ENCODE peak calls at places on chromosome 10, in five cellular contexts. One of them, this sample, is unnamed. For H3K4me1, the result is how much of the 10 kb centered on the place peaks cover.

GRCh38 chr10:101569465-101569837 is 18.6 kb downstream of the POLL start:
- DNase-seq in left ventricle myocardium inferior: no peak
- DNase-seq in endodermal cell: no peak
- DNase-seq in transverse colon: no peak
- DNase-seq in GM23248: peak
- DNase-seq in this sample: no peak

GRCh38 chr10:69492091-69492745 is 41.0 kb downstream of the TSPAN15 start:
- DNase-seq in endodermal cell: no peak
- DNase-seq in GM23248: no peak
- DNase-seq in left ventricle myocardium inferior: no peak
- DNase-seq in transverse colon: no peak
- DNase-seq in this sample: no peak

GRCh38 chr10:67802767-67803538 is 35.0 kb downstream of the DNAJC12 start:
- DNase-seq in endodermal cell: no peak
- DNase-seq in transverse colon: no peak
- DNase-seq in left ventricle myocardium inferior: no peak
- DNase-seq in GM23248: no peak
- DNase-seq in this sample: no peak

GRCh38 chr10:124849111-124849773 is 47.6 kb downstream of the ABRAXAS2 start:
- DNase-seq in left ventricle myocardium inferior: no peak
- DNase-seq in endodermal cell: no peak
- DNase-seq in GM23248: no peak
- DNase-seq in transverse colon: no peak
- DNase-seq in this sample: no peak

GRCh38 chr10:102310356-102311024 is 65.2 kb downstream of the GBF1 start:
- DNase-seq in endodermal cell: no peak
- DNase-seq in left ventricle myocardium inferior: no peak
- DNase-seq in GM23248: peak
- DNase-seq in transverse colon: no peak
- DNase-seq in this sample: no peak

GRCh38 chr10:77837925-77838595 is 88.5 kb downstream of the DLG5 start:
- DNase-seq in transverse colon: no peak
- DNase-seq in left ventricle myocardium inferior: no peak
- DNase-seq in endodermal cell: peak
- DNase-seq in GM23248: no peak
- DNase-seq in this sample: peak

GRCh38 chr10:86918022-86918471 is 39.4 kb downstream of the MMRN2 start:
- DNase-seq in endodermal cell: no peak
- DNase-seq in GM23248: peak
- DNase-seq in left ventricle myocardium inferior: no peak
- DNase-seq in transverse colon: no peak
- DNase-seq in this sample: no peak

GRCh38 chr10:89414879-89415821 is 782 bp downstream of the IFIT5 start:
- DNase-seq in left ventricle myocardium inferior: peak
- DNase-seq in endodermal cell: peak
- DNase-seq in GM23248: peak
- DNase-seq in transverse colon: peak
- DNase-seq in this sample: peak

GRCh38 chr10:75709830-75710229 is 278.4 kb downstream of the LRMDA start:
- DNase-seq in endodermal cell: no peak
- DNase-seq in GM23248: no peak
- DNase-seq in left ventricle myocardium inferior: no peak
- DNase-seq in transverse colon: no peak
- DNase-seq in this sample: no peak

GRCh38 chr10:7937315-7937945 is 117.1 kb upstream of the GATA3 start:
- DNase-seq in left ventricle myocardium inferior: no peak
- DNase-seq in transverse colon: no peak
- DNase-seq in endodermal cell: no peak
- DNase-seq in GM23248: no peak
- DNase-seq in this sample: no peak

GRCh38 chr10:18532881-18533535 is 118.4 kb downstream of the NSUN6 start:
- DNase-seq in transverse colon: no peak
- DNase-seq in left ventricle myocardium inferior: no peak
- DNase-seq in endodermal cell: no peak
- DNase-seq in GM23248: no peak
- DNase-seq in this sample: no peak

GRCh38 chr10:67663449-67664087 is 32.4 kb downstream of the CTNNA3 start:
- DNase-seq in transverse colon: no peak
- DNase-seq in left ventricle myocardium inferior: no peak
- DNase-seq in endodermal cell: peak
- DNase-seq in GM23248: no peak
- DNase-seq in this sample: no peak

GRCh38 chr10:127949831-127950230 is 42.9 kb downstream of the PTPRE start:
- DNase-seq in transverse colon: no peak
- DNase-seq in GM23248: no peak
- DNase-seq in endodermal cell: no peak
- DNase-seq in left ventricle myocardium inferior: no peak
- DNase-seq in this sample: no peak

GRCh38 chr10:99872367-99873162 is 90.1 kb downstream of the ABCC2 start:
- DNase-seq in GM23248: peak
- DNase-seq in left ventricle myocardium inferior: no peak
- DNase-seq in endodermal cell: peak
- DNase-seq in transverse colon: no peak
- DNase-seq in this sample: no peak

GRCh38 chr10:97047788-97048187 is 138.0 kb downstream of the SLIT1 start:
- DNase-seq in GM23248: no peak
- DNase-seq in endodermal cell: no peak
- DNase-seq in left ventricle myocardium inferior: no peak
- DNase-seq in transverse colon: no peak
- DNase-seq in this sample: no peak
- H3K4me1 ChIP-seq in GM23248: under half
- H3K4me1 ChIP-seq in endodermal cell: under half
- H3K4me1 ChIP-seq in left ventricle myocardium inferior: under half
- H3K4me1 ChIP-seq in transverse colon: under half
- H3K4me1 ChIP-seq in this sample: under half

GRCh38 chr10:58264780-58265179 is 2.9 kb downstream of the IPMK start:
- DNase-seq in left ventricle myocardium inferior: no peak
- DNase-seq in GM23248: no peak
- DNase-seq in transverse colon: no peak
- DNase-seq in endodermal cell: no peak
- DNase-seq in this sample: no peak
- H3K4me3 ChIP-seq in left ventricle myocardium inferior: no peak
- H3K4me3 ChIP-seq in GM23248: no peak
- H3K4me3 ChIP-seq in transverse colon: no peak
- H3K4me3 ChIP-seq in endodermal cell: peak
- H3K4me3 ChIP-seq in this sample: no peak

GRCh38 chr10:26711324-26711723 is 13.8 kb downstream of the PDSS1 start:
- DNase-seq in endodermal cell: no peak
- DNase-seq in transverse colon: no peak
- DNase-seq in GM23248: no peak
- DNase-seq in left ventricle myocardium inferior: no peak
- DNase-seq in this sample: no peak
- H3K4me1 ChIP-seq in endodermal cell: under half
- H3K4me1 ChIP-seq in transverse colon: under half
- H3K4me1 ChIP-seq in GM23248: under half
- H3K4me1 ChIP-seq in left ventricle myocardium inferior: under half
- H3K4me1 ChIP-seq in this sample: under half

DNA sequence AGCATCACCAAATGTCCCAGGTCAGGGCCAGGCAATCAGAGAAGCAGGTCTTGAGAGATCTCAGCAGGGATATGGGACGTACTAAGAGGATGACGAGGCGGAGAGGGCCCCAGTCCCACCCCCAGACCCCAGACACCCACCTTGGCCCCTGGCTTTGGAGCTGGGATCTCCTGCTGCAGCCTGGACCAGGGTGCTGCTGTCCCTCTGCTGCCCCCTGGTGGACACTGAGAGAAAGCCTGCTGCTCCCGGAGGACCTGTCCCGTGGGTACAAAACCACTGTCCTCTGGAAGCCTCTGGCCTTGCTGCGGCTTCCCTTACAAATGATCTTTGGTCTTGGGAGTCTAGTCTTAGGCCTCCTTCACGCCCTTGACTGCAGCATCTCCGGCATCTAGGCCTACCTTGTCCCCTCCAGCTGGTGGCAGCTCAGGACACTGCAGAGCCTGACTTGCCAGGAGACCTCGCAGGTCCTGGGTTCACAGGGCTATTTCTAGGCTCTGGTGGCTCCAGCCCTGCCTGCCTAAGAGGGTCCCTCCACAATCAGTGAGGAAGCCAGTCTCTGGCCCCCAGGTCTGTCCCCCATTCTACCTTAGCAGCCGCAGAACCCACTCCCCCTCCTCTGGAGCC is 97.1 kb downstream of the RGS10 start:
- DNase-seq in GM23248: peak
- DNase-seq in endodermal cell: peak
- DNase-seq in left ventricle myocardium inferior: peak
- DNase-seq in transverse colon: peak
- DNase-seq in this sample: peak
- H3K4me3 ChIP-seq in GM23248: no peak
- H3K4me3 ChIP-seq in endodermal cell: no peak
- H3K4me3 ChIP-seq in left ventricle myocardium inferior: no peak
- H3K4me3 ChIP-seq in transverse colon: no peak
- H3K4me3 ChIP-seq in this sample: no peak

GRCh38 chr10:2913531-2913930 is 153.8 kb upstream of the PFKP start:
- DNase-seq in endodermal cell: no peak
- DNase-seq in GM23248: no peak
- DNase-seq in left ventricle myocardium inferior: no peak
- DNase-seq in transverse colon: no peak
- DNase-seq in this sample: no peak

GRCh38 chr10:2915412-2915811 is 151.9 kb upstream of the PFKP start:
- DNase-seq in GM23248: no peak
- DNase-seq in left ventricle myocardium inferior: no peak
- DNase-seq in transverse colon: no peak
- DNase-seq in endodermal cell: no peak
- DNase-seq in this sample: no peak

GRCh38 chr10:2917926-2918325 is 149.4 kb upstream of the PFKP start:
- DNase-seq in endodermal cell: peak
- DNase-seq in left ventricle myocardium inferior: no peak
- DNase-seq in GM23248: no peak
- DNase-seq in transverse colon: no peak
- DNase-seq in this sample: no peak

GRCh38 chr10:2919016-2919415 is 148.3 kb upstream of the PFKP start:
- DNase-seq in GM23248: no peak
- DNase-seq in endodermal cell: no peak
- DNase-seq in left ventricle myocardium inferior: no peak
- DNase-seq in transverse colon: no peak
- DNase-seq in this sample: no peak

GRCh38 chr10:2914741-2915140 is 152.6 kb upstream of the PFKP start:
- DNase-seq in left ventricle myocardium inferior: no peak
- DNase-seq in GM23248: no peak
- DNase-seq in endodermal cell: no peak
- DNase-seq in transverse colon: no peak
- DNase-seq in this sample: no peak
- H3K4me1 ChIP-seq in left ventricle myocardium inferior: under half
- H3K4me1 ChIP-seq in GM23248: under half
- H3K4me1 ChIP-seq in endodermal cell: under half
- H3K4me1 ChIP-seq in transverse colon: under half
- H3K4me1 ChIP-seq in this sample: under half

DNA sequence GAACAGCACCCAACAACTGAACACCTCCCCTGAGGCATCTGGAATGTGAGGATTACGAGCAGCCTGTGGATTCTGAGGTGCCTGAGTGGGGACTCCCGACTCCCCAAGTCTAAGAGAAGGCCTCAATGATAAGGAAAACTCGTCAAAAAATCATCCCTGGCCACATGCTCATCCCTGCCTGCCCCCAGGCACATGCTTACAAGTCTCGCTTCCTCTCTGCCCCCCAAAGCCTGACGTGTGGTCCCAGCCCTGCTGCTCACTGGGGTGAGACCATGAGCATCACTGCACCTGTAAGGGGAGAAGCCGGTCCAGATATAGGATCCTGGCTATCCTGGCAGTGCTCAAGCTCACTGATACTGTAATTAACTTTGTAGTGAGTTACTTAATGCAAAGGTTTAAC is 168.2 kb downstream of the DIP2C start:
- DNase-seq in left ventricle myocardium inferior: no peak
- DNase-seq in transverse colon: no peak
- DNase-seq in endodermal cell: no peak
- DNase-seq in GM23248: no peak
- DNase-seq in this sample: no peak
- H3K4me3 ChIP-seq in left ventricle myocardium inferior: no peak
- H3K4me3 ChIP-seq in transverse colon: no peak
- H3K4me3 ChIP-seq in endodermal cell: no peak
- H3K4me3 ChIP-seq in GM23248: no peak
- H3K4me3 ChIP-seq in this sample: no peak

GRCh38 chr10:27716521-27716920 is 29.1 kb downstream of the MKX start:
- DNase-seq in transverse colon: no peak
- DNase-seq in endodermal cell: no peak
- DNase-seq in GM23248: no peak
- DNase-seq in left ventricle myocardium inferior: no peak
- DNase-seq in this sample: no peak

GRCh38 chr10:27713906-27714305 is 31.7 kb downstream of the MKX start:
- DNase-seq in endodermal cell: no peak
- DNase-seq in transverse colon: no peak
- DNase-seq in GM23248: peak
- DNase-seq in left ventricle myocardium inferior: no peak
- DNase-seq in this sample: peak

GRCh38 chr10:27714349-27714748 is 31.3 kb downstream of the MKX start:
- DNase-seq in GM23248: peak
- DNase-seq in endodermal cell: no peak
- DNase-seq in transverse colon: no peak
- DNase-seq in left ventricle myocardium inferior: no peak
- DNase-seq in this sample: no peak

GRCh38 chr10:27717191-27717590 is 28.4 kb downstream of the MKX start:
- DNase-seq in left ventricle myocardium inferior: no peak
- DNase-seq in transverse colon: no peak
- DNase-seq in endodermal cell: no peak
- DNase-seq in GM23248: no peak
- DNase-seq in this sample: no peak

DNA sequence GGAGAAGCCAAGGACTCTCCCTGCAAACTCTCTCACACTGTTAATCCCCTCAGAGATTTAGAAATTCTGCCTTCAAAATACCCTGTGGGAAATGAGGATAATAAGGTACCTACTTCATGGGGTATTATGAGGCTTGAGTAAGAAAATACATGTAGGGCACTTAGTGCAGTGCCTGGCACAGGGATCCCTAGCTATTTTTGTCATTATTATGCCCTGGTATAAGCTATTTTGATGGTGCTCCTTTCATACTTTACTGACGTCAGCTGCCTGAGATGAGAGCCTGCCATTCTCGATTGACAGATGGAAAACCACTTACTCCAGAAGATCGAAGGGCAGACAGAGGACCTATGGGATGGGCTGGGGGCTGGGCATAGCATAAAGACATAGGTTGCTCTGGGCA is 30.1 kb downstream of the MKX start:
- DNase-seq in endodermal cell: no peak
- DNase-seq in left ventricle myocardium inferior: no peak
- DNase-seq in transverse colon: no peak
- DNase-seq in GM23248: no peak
- DNase-seq in this sample: no peak
- H3K4me1 ChIP-seq in endodermal cell: under half
- H3K4me1 ChIP-seq in left ventricle myocardium inferior: under half
- H3K4me1 ChIP-seq in transverse colon: under half
- H3K4me1 ChIP-seq in GM23248: under half
- H3K4me1 ChIP-seq in this sample: under half

GRCh38 chr10:666237-667012 is 23.0 kb downstream of the DIP2C start:
- DNase-seq in GM23248: no peak
- DNase-seq in left ventricle myocardium inferior: no peak
- DNase-seq in transverse colon: peak
- DNase-seq in endodermal cell: peak
- DNase-seq in this sample: no peak
- H3K4me3 ChIP-seq in GM23248: no peak
- H3K4me3 ChIP-seq in left ventricle myocardium inferior: peak
- H3K4me3 ChIP-seq in transverse colon: no peak
- H3K4me3 ChIP-seq in endodermal cell: no peak
- H3K4me3 ChIP-seq in this sample: no peak

GRCh38 chr10:15038416-15038815 is 5.3 kb upstream of the OLAH start:
- DNase-seq in left ventricle myocardium inferior: no peak
- DNase-seq in endodermal cell: no peak
- DNase-seq in GM23248: no peak
- DNase-seq in transverse colon: no peak
- DNase-seq in this sample: no peak
- H3K4me1 ChIP-seq in left ventricle myocardium inferior: under half
- H3K4me1 ChIP-seq in endodermal cell: under half
- H3K4me1 ChIP-seq in GM23248: under half
- H3K4me1 ChIP-seq in transverse colon: under half
- H3K4me1 ChIP-seq in this sample: under half